ENCODE peak calls at places on chromosomes 13 and 19, in ten cellular contexts. H is thoracic aorta, I is psoas muscle, Q is kidney epithelial cell, U is uterus, J is mammary epithelial cell, E is ascending aorta, X is adrenal gland, T is tibial artery, B is upper lobe of left lung. D is an unnamed sample.

GRCh38 chr13:84607614-84608013 is 725.3 kb upstream of the SLITRK1 start:
- DNase-seq in H (peak), I (no peak), Q (peak), U (no peak), J (peak), E (no peak), X (peak), T (no peak), B (no peak), D (no peak)

GRCh38 chr13:81781471-81781870 is 1440.5 kb upstream of the SPRY2 start:
- DNase-seq in H (no peak), I (no peak), Q (no peak), U (no peak), J (no peak), E (no peak), X (no peak), T (no peak), B (no peak), D (no peak)

GRCh38 chr13:42728507-42729180 is 52.7 kb upstream of the FAM216B start:
- DNase-seq in H (no peak), I (no peak), Q (no peak), U (no peak), J (peak), E (no peak), X (no peak), T (no peak), B (no peak), D (no peak)

GRCh38 chr19:28841531-28841930 is 371.4 kb downstream of the UQCRFS1 start:
- DNase-seq in H (no peak), I (no peak), Q (no peak), U (no peak), J (no peak), E (no peak), X (no peak), T (no peak), B (no peak), D (no peak)

GRCh38 chr13:104984296-104984818 is 1551.1 kb downstream of the EFNB2 start:
- DNase-seq in H (no peak), I (no peak), Q (peak), U (no peak), J (peak), E (no peak), X (peak), T (no peak), B (no peak), D (peak)

GRCh38 chr19:46571495-46571894 is 29.6 kb upstream of the CALM3 start:
- DNase-seq in H (no peak), I (no peak), Q (no peak), U (no peak), J (peak), E (no peak), X (no peak), T (no peak), B (no peak), D (no peak)

GRCh38 chr13:33441015-33441414 is 155.5 kb upstream of the STARD13 start:
- DNase-seq in H (no peak), I (no peak), Q (no peak), U (no peak), J (peak), E (no peak), X (peak), T (no peak), B (peak), D (no peak)

GRCh38 chr19:3359850-3360493 is 6.4 kb upstream of the NFIC start:
- DNase-seq in H (no peak), I (no peak), Q (no peak), U (no peak), J (no peak), E (no peak), X (no peak), T (no peak), B (no peak), D (no peak)

GRCh38 chr13:77443511-77443910 is 92.0 kb upstream of the SCEL start:
- DNase-seq in H (no peak), I (no peak), Q (no peak), U (no peak), J (no peak), E (no peak), X (no peak), T (no peak), B (no peak), D (no peak)

GRCh38 chr13:77449265-77449664 is 86.2 kb upstream of the SCEL start:
- DNase-seq in H (no peak), I (no peak), Q (no peak), U (no peak), J (no peak), E (no peak), X (no peak), T (no peak), B (no peak), D (no peak)

GRCh38 chr13:77448689-77449088 is 86.8 kb upstream of the SCEL start:
- DNase-seq in H (no peak), I (no peak), Q (no peak), U (no peak), J (no peak), E (peak), X (peak), T (no peak), B (peak), D (no peak)
- H3K4me3 ChIP-seq in H (no peak), I (no peak), Q (no peak), U (no peak), J (no peak), E (no peak), X (no peak), T (no peak), B (no peak), D (no peak)

GRCh38 chr13:49681837-49682236 is 9.4 kb downstream of the EBPL start:
- DNase-seq in H (no peak), I (no peak), Q (no peak), U (no peak), J (peak), E (no peak), X (no peak), T (no peak), B (no peak), D (no peak)

GRCh38 chr13:49678172-49678914 is 12.9 kb downstream of the EBPL start:
- DNase-seq in H (no peak), I (no peak), Q (no peak), U (no peak), J (no peak), E (no peak), X (no peak), T (no peak), B (no peak), D (no peak)

GRCh38 chr13:49683489-49683888 is 7.8 kb downstream of the EBPL start:
- DNase-seq in H (no peak), I (no peak), Q (no peak), U (no peak), J (no peak), E (no peak), X (no peak), T (no peak), B (no peak), D (no peak)

GRCh38 chr13:49676581-49677298 is 14.5 kb downstream of the EBPL start:
- DNase-seq in H (no peak), I (no peak), Q (no peak), U (no peak), J (no peak), E (no peak), X (no peak), T (no peak), B (no peak), D (peak)

GRCh38 chr13:49679244-49679643 is 12.0 kb downstream of the EBPL start:
- DNase-seq in H (no peak), I (no peak), Q (no peak), U (no peak), J (no peak), E (no peak), X (no peak), T (no peak), B (no peak), D (peak)
- TF ChIP-seq CTCF in H (no peak), I (peak), Q (peak), U (no peak), J (no peak), E (no peak), X (no peak), T (no peak), B (no peak), D (no peak)

GRCh38 chr19:54172764-54173699 is at the start of gene TMC4:
- DNase-seq in H (no peak), I (no peak), Q (no peak), U (no peak), J (peak), E (no peak), X (no peak), T (no peak), B (peak), D (no peak)
- H3K4me3 ChIP-seq in H (no peak), I (peak), Q (peak), U (no peak), J (peak), E (peak), X (no peak), T (no peak), B (peak), D (no peak)

GRCh38 chr13:31161583-31162150 is at the start of gene HSPH1:
- DNase-seq in H (peak), I (peak), Q (peak), U (peak), J (peak), E (peak), X (peak), T (peak), B (peak), D (peak)
- TF ChIP-seq CTCF in H (peak), I (peak), Q (peak), U (peak), J (no peak), E (peak), X (no peak), T (peak), B (no peak), D (no peak)

GRCh38 chr19:991932-992669 is 8.0 kb downstream of the WDR18 start:
- DNase-seq in H (no peak), I (no peak), Q (no peak), U (no peak), J (no peak), E (no peak), X (no peak), T (no peak), B (no peak), D (no peak)
- H3K4me3 ChIP-seq in H (no peak), I (no peak), Q (no peak), U (no peak), J (no peak), E (no peak), X (no peak), T (no peak), B (no peak), D (no peak)

GRCh38 chr13:98083507-98083906 is 59.4 kb upstream of the FARP1 start:
- DNase-seq in H (no peak), I (no peak), Q (peak), U (no peak), J (peak), E (no peak), X (no peak), T (no peak), B (no peak), D (no peak)
- TF ChIP-seq CTCF in H (no peak), I (no peak), Q (no peak), U (no peak), J (no peak), E (no peak), X (no peak), T (no peak), B (no peak), D (no peak)

GRCh38 chr19:12833418-12833746 is 997 bp downstream of the RTBDN start:
- DNase-seq in H (no peak), I (no peak), Q (no peak), U (no peak), J (no peak), E (no peak), X (no peak), T (no peak), B (no peak), D (no peak)
- H3K4me3 ChIP-seq in H (no peak), I (peak), Q (no peak), U (no peak), J (no peak), E (peak), X (no peak), T (peak), B (peak), D (no peak)

DNA sequence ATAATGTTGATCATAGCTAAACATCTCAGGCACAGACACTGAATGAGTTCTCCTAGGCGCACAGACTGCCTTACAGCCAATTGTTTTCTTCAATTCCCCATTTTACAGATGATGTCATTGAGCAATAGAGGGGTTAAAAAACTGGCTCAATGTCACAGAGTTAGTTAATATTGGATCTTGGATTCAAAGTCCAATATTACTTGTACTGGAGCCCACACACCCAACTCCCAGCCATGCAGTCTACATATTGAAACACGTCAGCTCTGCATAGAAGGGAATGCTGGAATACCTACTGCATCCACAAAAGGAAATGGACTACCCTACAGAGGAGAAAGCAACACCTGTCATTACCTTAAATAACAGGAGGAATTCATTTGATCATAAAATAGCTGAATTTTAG is 76.1 kb upstream of the SLC15A1 start:
- DNase-seq in H (no peak), I (no peak), Q (no peak), U (no peak), J (no peak), E (no peak), X (no peak), T (no peak), B (no peak), D (no peak)
- TF ChIP-seq CTCF in H (no peak), I (no peak), Q (no peak), U (no peak), J (no peak), E (no peak), X (no peak), T (no peak), B (no peak), D (no peak)

GRCh38 chr19:40528078-40528477 is 48.6 kb upstream of the SHKBP1 start:
- DNase-seq in H (no peak), I (no peak), Q (no peak), U (no peak), J (no peak), E (no peak), X (no peak), T (no peak), B (no peak), D (no peak)

GRCh38 chr19:40525234-40526051 is 51.2 kb upstream of the SHKBP1 start:
- DNase-seq in H (no peak), I (no peak), Q (no peak), U (no peak), J (no peak), E (no peak), X (no peak), T (no peak), B (no peak), D (no peak)

GRCh38 chr19:40528533-40529092 is 48.1 kb upstream of the SHKBP1 start:
- DNase-seq in H (no peak), I (no peak), Q (no peak), U (no peak), J (no peak), E (no peak), X (no peak), T (no peak), B (no peak), D (no peak)

GRCh38 chr19:40530091-40530901 is 46.4 kb upstream of the SHKBP1 start:
- DNase-seq in H (no peak), I (no peak), Q (no peak), U (no peak), J (no peak), E (no peak), X (peak), T (no peak), B (no peak), D (no peak)

DNA sequence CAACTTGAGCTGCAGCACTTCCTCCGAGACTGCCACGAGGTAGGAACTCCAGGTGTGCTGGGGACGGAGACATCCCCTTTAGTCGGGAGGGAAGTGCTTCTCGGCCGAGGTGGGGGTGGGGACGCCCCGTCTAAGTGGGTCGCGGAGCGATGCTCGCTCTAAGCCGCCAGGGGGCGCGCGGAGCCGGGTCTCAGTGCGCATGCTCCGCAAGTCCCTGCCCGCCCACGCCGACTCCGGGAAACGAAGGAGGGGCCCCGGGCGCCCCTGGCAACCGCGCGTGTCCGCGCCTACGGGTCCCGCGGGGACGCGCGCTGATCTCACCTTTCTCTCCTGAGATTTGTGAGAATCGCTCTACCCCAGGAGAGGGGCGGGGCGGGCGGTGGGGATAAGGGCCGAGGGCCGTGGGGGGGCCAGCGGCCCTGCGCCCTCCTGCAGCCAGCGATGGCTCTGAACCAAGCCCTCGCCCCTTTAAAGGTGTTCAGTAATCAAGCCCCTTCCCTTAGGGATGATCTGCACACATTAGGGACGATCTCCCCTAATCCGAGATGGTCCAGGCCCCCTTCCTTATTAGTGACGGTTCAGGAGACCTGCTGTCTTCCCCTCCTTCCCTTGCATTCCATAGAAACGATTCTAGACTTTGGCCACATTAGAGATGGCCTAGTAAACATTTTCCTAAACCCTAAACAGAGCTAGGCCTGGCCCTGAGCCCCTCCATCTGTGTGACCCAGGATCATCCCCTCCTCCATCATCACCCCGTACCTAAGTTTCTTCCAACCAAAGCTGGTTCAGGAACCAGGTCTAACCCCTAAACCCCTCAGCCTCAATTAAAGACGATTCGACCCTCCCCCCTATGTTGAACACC is 47.3 kb upstream of the SHKBP1 start:
- DNase-seq in H (peak), I (peak), Q (peak), U (peak), J (peak), E (peak), X (peak), T (peak), B (peak), D (peak)
- H3K4me3 ChIP-seq in H (peak), I (peak), Q (peak), U (peak), J (peak), E (peak), X (no peak), T (peak), B (peak), D (no peak)